ENCODE peak calls at places on chromosomes 11 and 22, in seven cellular contexts. One of them, this sample, is unnamed.

GRCh38 chr22:39567135-39567946 is 3.2 kb upstream of the CACNA1I start:
- DNase-seq in germinal center: peak
- DNase-seq in fibroblast of the conjunctiva: no peak
- DNase-seq in NCI-H748 treated with DMSO at 0.1 percent for 48 hours: no peak
- DNase-seq in T-cell: peak
- DNase-seq in heart left ventricle: no peak
- DNase-seq in activated T-helper 9 cell treated with anti-CD3 and anti-CD28 coated beads, Interleukin-2, amount 50 U/mL, for 16 hours: no peak
- DNase-seq in this sample: no peak

GRCh38 chr11:27720277-27720830 is 20.1 kb upstream of the BDNF start:
- DNase-seq in fibroblast of the conjunctiva: no peak
- DNase-seq in T-cell: no peak
- DNase-seq in germinal center: no peak
- DNase-seq in heart left ventricle: peak
- DNase-seq in activated T-helper 9 cell treated with anti-CD3 and anti-CD28 coated beads, Interleukin-2, amount 50 U/mL, for 16 hours: no peak
- DNase-seq in NCI-H748 treated with DMSO at 0.1 percent for 48 hours: no peak
- DNase-seq in this sample: no peak

GRCh38 chr22:39634530-39635399 is 64.2 kb downstream of the CACNA1I start:
- DNase-seq in NCI-H748 treated with DMSO at 0.1 percent for 48 hours: no peak
- DNase-seq in T-cell: no peak
- DNase-seq in germinal center: no peak
- DNase-seq in fibroblast of the conjunctiva: peak
- DNase-seq in heart left ventricle: no peak
- DNase-seq in activated T-helper 9 cell treated with anti-CD3 and anti-CD28 coated beads, Interleukin-2, amount 50 U/mL, for 16 hours: no peak
- DNase-seq in this sample: no peak

GRCh38 chr22:39289445-39290247 is 29.8 kb downstream of the RPL3 start:
- DNase-seq in T-cell: no peak
- DNase-seq in heart left ventricle: no peak
- DNase-seq in fibroblast of the conjunctiva: no peak
- DNase-seq in germinal center: no peak
- DNase-seq in NCI-H748 treated with DMSO at 0.1 percent for 48 hours: no peak
- DNase-seq in activated T-helper 9 cell treated with anti-CD3 and anti-CD28 coated beads, Interleukin-2, amount 50 U/mL, for 16 hours: no peak
- DNase-seq in this sample: no peak

GRCh38 chr11:61378713-61379313 is 13.6 kb upstream of the TMEM216 start:
- DNase-seq in NCI-H748 treated with DMSO at 0.1 percent for 48 hours: no peak
- DNase-seq in activated T-helper 9 cell treated with anti-CD3 and anti-CD28 coated beads, Interleukin-2, amount 50 U/mL, for 16 hours: no peak
- DNase-seq in fibroblast of the conjunctiva: peak
- DNase-seq in germinal center: no peak
- DNase-seq in T-cell: no peak
- DNase-seq in heart left ventricle: peak
- DNase-seq in this sample: no peak

GRCh38 chr11:118889796-118890195 is 6.1 kb downstream of the CXCR5 start:
- DNase-seq in fibroblast of the conjunctiva: peak
- DNase-seq in NCI-H748 treated with DMSO at 0.1 percent for 48 hours: no peak
- DNase-seq in activated T-helper 9 cell treated with anti-CD3 and anti-CD28 coated beads, Interleukin-2, amount 50 U/mL, for 16 hours: no peak
- DNase-seq in T-cell: no peak
- DNase-seq in heart left ventricle: peak
- DNase-seq in germinal center: no peak
- DNase-seq in this sample: no peak

GRCh38 chr11:2859706-2860037 is 25.9 kb downstream of the CDKN1C start:
- DNase-seq in activated T-helper 9 cell treated with anti-CD3 and anti-CD28 coated beads, Interleukin-2, amount 50 U/mL, for 16 hours: no peak
- DNase-seq in fibroblast of the conjunctiva: no peak
- DNase-seq in NCI-H748 treated with DMSO at 0.1 percent for 48 hours: no peak
- DNase-seq in T-cell: no peak
- DNase-seq in heart left ventricle: no peak
- DNase-seq in germinal center: no peak
- DNase-seq in this sample: no peak

GRCh38 chr11:94885133-94885532 is 88.2 kb downstream of the CWC15 start:
- DNase-seq in T-cell: no peak
- DNase-seq in heart left ventricle: no peak
- DNase-seq in NCI-H748 treated with DMSO at 0.1 percent for 48 hours: no peak
- DNase-seq in germinal center: no peak
- DNase-seq in activated T-helper 9 cell treated with anti-CD3 and anti-CD28 coated beads, Interleukin-2, amount 50 U/mL, for 16 hours: no peak
- DNase-seq in fibroblast of the conjunctiva: no peak
- DNase-seq in this sample: no peak

GRCh38 chr11:129719037-129719436 is 96.6 kb upstream of the TMEM45B start:
- DNase-seq in heart left ventricle: no peak
- DNase-seq in NCI-H748 treated with DMSO at 0.1 percent for 48 hours: no peak
- DNase-seq in germinal center: no peak
- DNase-seq in T-cell: no peak
- DNase-seq in activated T-helper 9 cell treated with anti-CD3 and anti-CD28 coated beads, Interleukin-2, amount 50 U/mL, for 16 hours: no peak
- DNase-seq in fibroblast of the conjunctiva: no peak
- DNase-seq in this sample: peak

GRCh38 chr11:76641905-76642304 is 28.6 kb downstream of the LRRC32 start:
- DNase-seq in heart left ventricle: no peak
- DNase-seq in germinal center: no peak
- DNase-seq in fibroblast of the conjunctiva: no peak
- DNase-seq in NCI-H748 treated with DMSO at 0.1 percent for 48 hours: no peak
- DNase-seq in activated T-helper 9 cell treated with anti-CD3 and anti-CD28 coated beads, Interleukin-2, amount 50 U/mL, for 16 hours: no peak
- DNase-seq in T-cell: no peak
- DNase-seq in this sample: peak

GRCh38 chr11:73140213-73141030 is 1.7 kb downstream of the FCHSD2 start:
- DNase-seq in T-cell: no peak
- DNase-seq in fibroblast of the conjunctiva: no peak
- DNase-seq in germinal center: no peak
- DNase-seq in activated T-helper 9 cell treated with anti-CD3 and anti-CD28 coated beads, Interleukin-2, amount 50 U/mL, for 16 hours: no peak
- DNase-seq in NCI-H748 treated with DMSO at 0.1 percent for 48 hours: peak
- DNase-seq in heart left ventricle: peak
- DNase-seq in this sample: peak

GRCh38 chr11:2265396-2265795 is 5.0 kb downstream of the ASCL2 start:
- DNase-seq in germinal center: peak
- DNase-seq in NCI-H748 treated with DMSO at 0.1 percent for 48 hours: no peak
- DNase-seq in heart left ventricle: no peak
- DNase-seq in T-cell: no peak
- DNase-seq in fibroblast of the conjunctiva: no peak
- DNase-seq in activated T-helper 9 cell treated with anti-CD3 and anti-CD28 coated beads, Interleukin-2, amount 50 U/mL, for 16 hours: no peak
- DNase-seq in this sample: peak

GRCh38 chr11:44625759-44626523 is 60.5 kb downstream of the CD82 start:
- DNase-seq in heart left ventricle: no peak
- DNase-seq in NCI-H748 treated with DMSO at 0.1 percent for 48 hours: no peak
- DNase-seq in germinal center: peak
- DNase-seq in activated T-helper 9 cell treated with anti-CD3 and anti-CD28 coated beads, Interleukin-2, amount 50 U/mL, for 16 hours: no peak
- DNase-seq in fibroblast of the conjunctiva: no peak
- DNase-seq in T-cell: no peak
- DNase-seq in this sample: peak

GRCh38 chr11:36381005-36381350 is 84.9 kb downstream of the PRR5L start:
- DNase-seq in NCI-H748 treated with DMSO at 0.1 percent for 48 hours: no peak
- DNase-seq in heart left ventricle: no peak
- DNase-seq in germinal center: no peak
- DNase-seq in fibroblast of the conjunctiva: no peak
- DNase-seq in activated T-helper 9 cell treated with anti-CD3 and anti-CD28 coated beads, Interleukin-2, amount 50 U/mL, for 16 hours: no peak
- DNase-seq in T-cell: no peak
- DNase-seq in this sample: no peak

GRCh38 chr11:128359515-128359914 is 227.8 kb downstream of the ETS1 start:
- DNase-seq in T-cell: no peak
- DNase-seq in NCI-H748 treated with DMSO at 0.1 percent for 48 hours: no peak
- DNase-seq in heart left ventricle: no peak
- DNase-seq in germinal center: no peak
- DNase-seq in activated T-helper 9 cell treated with anti-CD3 and anti-CD28 coated beads, Interleukin-2, amount 50 U/mL, for 16 hours: no peak
- DNase-seq in fibroblast of the conjunctiva: no peak
- DNase-seq in this sample: no peak

GRCh38 chr11:97742717-97743116 is 1278.0 kb upstream of the CNTN5 start:
- DNase-seq in germinal center: no peak
- DNase-seq in NCI-H748 treated with DMSO at 0.1 percent for 48 hours: no peak
- DNase-seq in heart left ventricle: no peak
- DNase-seq in activated T-helper 9 cell treated with anti-CD3 and anti-CD28 coated beads, Interleukin-2, amount 50 U/mL, for 16 hours: no peak
- DNase-seq in fibroblast of the conjunctiva: no peak
- DNase-seq in T-cell: no peak
- DNase-seq in this sample: no peak

GRCh38 chr11:122633219-122633829 is 22.2 kb upstream of the UBASH3B start:
- DNase-seq in germinal center: peak
- DNase-seq in activated T-helper 9 cell treated with anti-CD3 and anti-CD28 coated beads, Interleukin-2, amount 50 U/mL, for 16 hours: no peak
- DNase-seq in heart left ventricle: no peak
- DNase-seq in T-cell: no peak
- DNase-seq in fibroblast of the conjunctiva: peak
- DNase-seq in NCI-H748 treated with DMSO at 0.1 percent for 48 hours: no peak
- DNase-seq in this sample: no peak

GRCh38 chr11:104892723-104893511 is 5.3 kb downstream of the CASP12 start:
- DNase-seq in activated T-helper 9 cell treated with anti-CD3 and anti-CD28 coated beads, Interleukin-2, amount 50 U/mL, for 16 hours: no peak
- DNase-seq in fibroblast of the conjunctiva: no peak
- DNase-seq in NCI-H748 treated with DMSO at 0.1 percent for 48 hours: no peak
- DNase-seq in germinal center: no peak
- DNase-seq in T-cell: no peak
- DNase-seq in heart left ventricle: no peak
- DNase-seq in this sample: no peak

GRCh38 chr22:30301995-30302809 is 12.9 kb upstream of the CASTOR1 start:
- DNase-seq in fibroblast of the conjunctiva: no peak
- DNase-seq in T-cell: no peak
- DNase-seq in heart left ventricle: peak
- DNase-seq in NCI-H748 treated with DMSO at 0.1 percent for 48 hours: no peak
- DNase-seq in germinal center: peak
- DNase-seq in activated T-helper 9 cell treated with anti-CD3 and anti-CD28 coated beads, Interleukin-2, amount 50 U/mL, for 16 hours: no peak
- DNase-seq in this sample: no peak

GRCh38 chr11:96335389-96335788 is 7.6 kb downstream of the MAML2 start:
- DNase-seq in fibroblast of the conjunctiva: no peak
- DNase-seq in heart left ventricle: no peak
- DNase-seq in germinal center: no peak
- DNase-seq in NCI-H748 treated with DMSO at 0.1 percent for 48 hours: no peak
- DNase-seq in activated T-helper 9 cell treated with anti-CD3 and anti-CD28 coated beads, Interleukin-2, amount 50 U/mL, for 16 hours: no peak
- DNase-seq in T-cell: no peak
- DNase-seq in this sample: no peak

GRCh38 chr11:45580399-45580798 is 85.0 kb downstream of the CHST1 start:
- DNase-seq in NCI-H748 treated with DMSO at 0.1 percent for 48 hours: no peak
- DNase-seq in fibroblast of the conjunctiva: no peak
- DNase-seq in activated T-helper 9 cell treated with anti-CD3 and anti-CD28 coated beads, Interleukin-2, amount 50 U/mL, for 16 hours: no peak
- DNase-seq in germinal center: no peak
- DNase-seq in heart left ventricle: no peak
- DNase-seq in T-cell: no peak
- DNase-seq in this sample: no peak

GRCh38 chr11:24134879-24135588 is 361.8 kb upstream of the LUZP2 start:
- DNase-seq in fibroblast of the conjunctiva: no peak
- DNase-seq in T-cell: no peak
- DNase-seq in germinal center: no peak
- DNase-seq in NCI-H748 treated with DMSO at 0.1 percent for 48 hours: no peak
- DNase-seq in heart left ventricle: no peak
- DNase-seq in activated T-helper 9 cell treated with anti-CD3 and anti-CD28 coated beads, Interleukin-2, amount 50 U/mL, for 16 hours: no peak
- DNase-seq in this sample: no peak

GRCh38 chr11:56910046-56910753 is 78.5 kb upstream of the OR5AK2 start:
- DNase-seq in heart left ventricle: no peak
- DNase-seq in activated T-helper 9 cell treated with anti-CD3 and anti-CD28 coated beads, Interleukin-2, amount 50 U/mL, for 16 hours: no peak
- DNase-seq in fibroblast of the conjunctiva: no peak
- DNase-seq in NCI-H748 treated with DMSO at 0.1 percent for 48 hours: no peak
- DNase-seq in germinal center: no peak
- DNase-seq in T-cell: no peak
- DNase-seq in this sample: no peak

GRCh38 chr11:28697920-28698827 is 590.0 kb downstream of the METTL15 start:
- DNase-seq in germinal center: peak
- DNase-seq in activated T-helper 9 cell treated with anti-CD3 and anti-CD28 coated beads, Interleukin-2, amount 50 U/mL, for 16 hours: no peak
- DNase-seq in T-cell: no peak
- DNase-seq in NCI-H748 treated with DMSO at 0.1 percent for 48 hours: peak
- DNase-seq in fibroblast of the conjunctiva: peak
- DNase-seq in heart left ventricle: peak
- DNase-seq in this sample: no peak

GRCh38 chr11:112355726-112356125 is 95.1 kb upstream of the PLET1 start:
- DNase-seq in heart left ventricle: peak
- DNase-seq in germinal center: no peak
- DNase-seq in fibroblast of the conjunctiva: no peak
- DNase-seq in T-cell: no peak
- DNase-seq in NCI-H748 treated with DMSO at 0.1 percent for 48 hours: peak
- DNase-seq in activated T-helper 9 cell treated with anti-CD3 and anti-CD28 coated beads, Interleukin-2, amount 50 U/mL, for 16 hours: no peak
- DNase-seq in this sample: no peak

GRCh38 chr11:65931773-65932557 is 12.7 kb downstream of the DRAP1 start:
- DNase-seq in NCI-H748 treated with DMSO at 0.1 percent for 48 hours: no peak
- DNase-seq in T-cell: no peak
- DNase-seq in fibroblast of the conjunctiva: no peak
- DNase-seq in heart left ventricle: no peak
- DNase-seq in activated T-helper 9 cell treated with anti-CD3 and anti-CD28 coated beads, Interleukin-2, amount 50 U/mL, for 16 hours: no peak
- DNase-seq in germinal center: no peak
- DNase-seq in this sample: no peak

GRCh38 chr22:37193629-37194191 is 5.7 kb upstream of the C1QTNF6 start:
- DNase-seq in NCI-H748 treated with DMSO at 0.1 percent for 48 hours: no peak
- DNase-seq in germinal center: no peak
- DNase-seq in fibroblast of the conjunctiva: peak
- DNase-seq in heart left ventricle: peak
- DNase-seq in T-cell: peak
- DNase-seq in activated T-helper 9 cell treated with anti-CD3 and anti-CD28 coated beads, Interleukin-2, amount 50 U/mL, for 16 hours: no peak
- DNase-seq in this sample: no peak

GRCh38 chr11:102488208-102488607 is 35.6 kb upstream of the TMEM123 start:
- DNase-seq in germinal center: no peak
- DNase-seq in activated T-helper 9 cell treated with anti-CD3 and anti-CD28 coated beads, Interleukin-2, amount 50 U/mL, for 16 hours: no peak
- DNase-seq in fibroblast of the conjunctiva: no peak
- DNase-seq in heart left ventricle: no peak
- DNase-seq in T-cell: no peak
- DNase-seq in NCI-H748 treated with DMSO at 0.1 percent for 48 hours: no peak
- DNase-seq in this sample: no peak

GRCh38 chr22:50146440-50147228 is 23.9 kb upstream of the PANX2 start:
- DNase-seq in T-cell: no peak
- DNase-seq in activated T-helper 9 cell treated with anti-CD3 and anti-CD28 coated beads, Interleukin-2, amount 50 U/mL, for 16 hours: no peak
- DNase-seq in heart left ventricle: peak
- DNase-seq in NCI-H748 treated with DMSO at 0.1 percent for 48 hours: no peak
- DNase-seq in germinal center: no peak
- DNase-seq in fibroblast of the conjunctiva: peak
- DNase-seq in this sample: peak

GRCh38 chr22:20810645-20811044 is 36.7 kb downstream of the SERPIND1 start:
- DNase-seq in activated T-helper 9 cell treated with anti-CD3 and anti-CD28 coated beads, Interleukin-2, amount 50 U/mL, for 16 hours: no peak
- DNase-seq in fibroblast of the conjunctiva: no peak
- DNase-seq in heart left ventricle: no peak
- DNase-seq in NCI-H748 treated with DMSO at 0.1 percent for 48 hours: no peak
- DNase-seq in germinal center: no peak
- DNase-seq in T-cell: peak
- DNase-seq in this sample: peak

GRCh38 chr22:20043997-20044342 is 23.1 kb downstream of the TANGO2 start:
- DNase-seq in heart left ventricle: no peak
- DNase-seq in activated T-helper 9 cell treated with anti-CD3 and anti-CD28 coated beads, Interleukin-2, amount 50 U/mL, for 16 hours: no peak
- DNase-seq in T-cell: no peak
- DNase-seq in NCI-H748 treated with DMSO at 0.1 percent for 48 hours: no peak
- DNase-seq in fibroblast of the conjunctiva: no peak
- DNase-seq in germinal center: no peak
- DNase-seq in this sample: no peak

GRCh38 chr11:94104734-94105133 is 23.9 kb upstream of the PANX1 start:
- DNase-seq in fibroblast of the conjunctiva: no peak
- DNase-seq in activated T-helper 9 cell treated with anti-CD3 and anti-CD28 coated beads, Interleukin-2, amount 50 U/mL, for 16 hours: no peak
- DNase-seq in germinal center: no peak
- DNase-seq in NCI-H748 treated with DMSO at 0.1 percent for 48 hours: no peak
- DNase-seq in heart left ventricle: no peak
- DNase-seq in T-cell: no peak
- DNase-seq in this sample: no peak

GRCh38 chr22:20738394-20739089 is 35.4 kb upstream of the SERPIND1 start:
- DNase-seq in T-cell: no peak
- DNase-seq in germinal center: no peak
- DNase-seq in heart left ventricle: no peak
- DNase-seq in NCI-H748 treated with DMSO at 0.1 percent for 48 hours: no peak
- DNase-seq in activated T-helper 9 cell treated with anti-CD3 and anti-CD28 coated beads, Interleukin-2, amount 50 U/mL, for 16 hours: no peak
- DNase-seq in fibroblast of the conjunctiva: no peak
- DNase-seq in this sample: no peak

GRCh38 chr22:26796785-26797184 is 139.4 kb downstream of the MIAT start:
- DNase-seq in heart left ventricle: no peak
- DNase-seq in fibroblast of the conjunctiva: no peak
- DNase-seq in T-cell: no peak
- DNase-seq in NCI-H748 treated with DMSO at 0.1 percent for 48 hours: no peak
- DNase-seq in germinal center: no peak
- DNase-seq in activated T-helper 9 cell treated with anti-CD3 and anti-CD28 coated beads, Interleukin-2, amount 50 U/mL, for 16 hours: no peak
- DNase-seq in this sample: no peak

This sample was measured in mesenteric fat pad.